ENCODE peak calls at places on chromosomes 12 and 14, in nine cellular contexts. E, D, T, X, H, L, C, S and J are unnamed samples.

GRCh38 chr12:26138860-26139259 is 14.0 kb upstream of the BHLHE41 start:
- DNase-seq in E (no peak), C (no peak), D (no peak), T (no peak), H (no peak), L (no peak), S (no peak), X (no peak), J (no peak)

GRCh38 chr12:84924956-84925355 is 12.4 kb upstream of the SLC6A15 start:
- DNase-seq in X (no peak), T (no peak), H (no peak), E (no peak), D (no peak), C (no peak), L (no peak), S (no peak), J (no peak)

GRCh38 chr14:61226015-61226654 is 55.0 kb downstream of the TMEM30B start:
- DNase-seq in X (no peak), H (no peak), D (no peak), E (no peak), C (no peak), S (no peak), T (no peak), L (no peak), J (no peak)

GRCh38 chr14:55523321-55523720 is 56.7 kb upstream of the KTN1 start:
- DNase-seq in C (no peak), T (no peak), L (no peak), E (no peak), H (no peak), S (no peak), D (no peak), X (no peak), J (no peak)

GRCh38 chr12:89355243-89356068 is 3.2 kb upstream of the DUSP6 start:
- DNase-seq in H (no peak), T (no peak), L (no peak), S (no peak), D (no peak), X (no peak), C (no peak), E (no peak), J (no peak)

GRCh38 chr12:51752490-51752889 is 96.0 kb downstream of the FIGNL2 start:
- DNase-seq in H (peak; percentile 18), C (peak; percentile 60), S (no peak), D (no peak), X (no peak), T (no peak), E (no peak), L (no peak), J (no peak)

GRCh38 chr12:119693006-119693405 is 25.1 kb downstream of the PRKAB1 start:
- DNase-seq in H (no peak), D (no peak), C (peak; percentile 52), L (no peak), X (no peak), E (no peak), T (no peak), S (no peak), J (no peak)

GRCh38 chr12:12883369-12884001 is 7.9 kb upstream of the GPRC5A start:
- DNase-seq in D (no peak), C (no peak), E (no peak), L (no peak), H (no peak), S (no peak), X (no peak), T (no peak), J (no peak)

GRCh38 chr12:52206309-52207040 is 14.7 kb upstream of the KRT80 start:
- DNase-seq in T (no peak), E (no peak), D (no peak), C (no peak), X (no peak), H (no peak), L (no peak), S (no peak), J (no peak)

GRCh38 chr12:47079894-47080724 is at the start of gene AMIGO2:
- DNase-seq in E (peak; percentile 30), C (no peak), X (no peak), D (peak; percentile 44), S (peak; percentile 62), H (no peak), T (peak; percentile 41), L (peak; percentile 40), J (peak; percentile 46)

GRCh38 chr14:72706485-72706884 is 187.4 kb downstream of the DPF3 start:
- DNase-seq in C (no peak), D (no peak), S (no peak), T (no peak), L (no peak), E (no peak), X (no peak), H (no peak), J (no peak)

GRCh38 chr12:41402804-41403203 is 214.7 kb downstream of the PDZRN4 start:
- DNase-seq in E (no peak), S (no peak), T (no peak), L (no peak), C (no peak), X (no peak), D (no peak), H (no peak), J (no peak)

DNA sequence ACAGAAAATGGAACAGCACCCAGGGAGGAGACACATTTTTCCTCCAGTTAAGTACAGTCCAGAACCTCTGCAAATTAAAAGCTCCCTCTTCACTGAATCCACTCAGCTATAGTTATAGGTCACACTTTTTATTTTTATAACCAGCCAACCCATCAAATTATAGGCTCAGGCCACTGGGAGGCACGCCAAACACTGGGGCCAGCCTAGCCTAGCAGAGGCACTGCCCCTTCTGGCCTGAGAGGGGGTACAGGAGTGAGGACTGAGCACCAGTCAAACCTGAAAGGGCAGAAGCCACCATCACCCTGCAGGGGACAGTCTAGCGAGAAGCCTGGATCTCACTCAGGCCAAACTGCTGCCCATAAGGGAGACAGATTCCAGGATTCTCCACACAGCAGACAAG is 19.3 kb downstream of the FMNL3 start:
- DNase-seq in T (no peak), X (no peak), D (no peak), E (no peak), H (no peak), L (no peak), C (no peak), S (no peak), J (no peak)
- TF ChIP-seq CTCF in T (no peak), X (no peak), D (no peak), E (no peak), H (no peak), L (no peak), C (no peak), S (no peak), J (no peak)

GRCh38 chr12:53355121-53355520 is 19.0 kb upstream of the SP7 start:
- DNase-seq in C (no peak), E (no peak), L (no peak), D (no peak), H (no peak), T (no peak), S (no peak), X (no peak), J (no peak)

GRCh38 chr12:53347905-53348304 is 11.8 kb upstream of the SP7 start:
- DNase-seq in C (no peak), S (no peak), E (no peak), D (no peak), T (no peak), H (no peak), L (no peak), X (no peak), J (no peak)

GRCh38 chr12:53352331-53353258 is 16.4 kb upstream of the SP7 start:
- DNase-seq in C (peak; percentile 68), T (peak; percentile 79), E (peak; percentile 41), H (peak; percentile 81), L (peak; percentile 82), X (peak; percentile 86), S (peak; percentile 80), D (peak; percentile 78), J (peak; percentile 76)
- TF ChIP-seq CTCF in C (peak; percentile 88), T (peak; percentile 81), E (peak; percentile 82), H (peak; percentile 80), L (peak; percentile 75), X (peak; percentile 96), S (peak; percentile 85), D (peak; percentile 93), J (peak; percentile 87)

DNA sequence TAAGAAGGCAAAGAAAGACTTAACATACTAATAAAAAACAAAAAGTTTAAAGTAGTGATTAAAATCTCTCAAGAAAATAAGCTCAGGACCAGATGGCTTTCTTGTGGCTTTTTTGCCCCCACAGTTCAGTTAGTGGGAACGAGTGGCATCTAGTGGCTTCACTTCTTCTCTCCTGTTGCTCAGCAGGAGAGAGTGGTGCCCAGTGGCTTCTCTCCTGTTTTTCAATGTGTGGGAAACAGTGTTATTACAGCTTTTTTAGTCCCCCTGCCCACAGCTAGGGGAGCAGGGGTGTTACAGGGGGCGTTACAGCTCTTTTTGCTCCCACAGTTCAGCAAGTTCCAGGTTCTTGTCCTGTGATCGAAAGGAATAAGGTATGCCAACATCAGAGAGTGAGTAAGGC is 135.2 kb downstream of the RERGL start:
- DNase-seq in S (no peak), H (peak; percentile 16), T (no peak), D (no peak), E (no peak), X (no peak), L (no peak), C (no peak), J (no peak)
- TF ChIP-seq CTCF in S (no peak), H (no peak), T (no peak), D (no peak), E (no peak), X (no peak), L (no peak), C (no peak), J (no peak)

GRCh38 chr14:35335388-35336092 is 43.4 kb downstream of the PSMA6 start:
- DNase-seq in H (no peak), X (no peak), D (no peak), S (no peak), C (no peak), T (no peak), L (no peak), E (no peak), J (no peak)

GRCh38 chr14:35338731-35339405 is 46.7 kb downstream of the PSMA6 start:
- DNase-seq in T (no peak), E (no peak), H (no peak), C (no peak), X (no peak), S (no peak), D (no peak), L (no peak), J (no peak)

GRCh38 chr14:35336171-35337073 is 44.2 kb downstream of the PSMA6 start:
- DNase-seq in S (peak; percentile 45), D (peak; percentile 52), L (no peak), H (no peak), E (no peak), C (peak; percentile 59), X (no peak), T (no peak), J (no peak)

GRCh38 chr14:35337557-35338255 is 45.5 kb downstream of the PSMA6 start:
- DNase-seq in E (no peak), S (no peak), L (no peak), D (no peak), X (no peak), C (no peak), H (no peak), T (no peak), J (no peak)

DNA sequence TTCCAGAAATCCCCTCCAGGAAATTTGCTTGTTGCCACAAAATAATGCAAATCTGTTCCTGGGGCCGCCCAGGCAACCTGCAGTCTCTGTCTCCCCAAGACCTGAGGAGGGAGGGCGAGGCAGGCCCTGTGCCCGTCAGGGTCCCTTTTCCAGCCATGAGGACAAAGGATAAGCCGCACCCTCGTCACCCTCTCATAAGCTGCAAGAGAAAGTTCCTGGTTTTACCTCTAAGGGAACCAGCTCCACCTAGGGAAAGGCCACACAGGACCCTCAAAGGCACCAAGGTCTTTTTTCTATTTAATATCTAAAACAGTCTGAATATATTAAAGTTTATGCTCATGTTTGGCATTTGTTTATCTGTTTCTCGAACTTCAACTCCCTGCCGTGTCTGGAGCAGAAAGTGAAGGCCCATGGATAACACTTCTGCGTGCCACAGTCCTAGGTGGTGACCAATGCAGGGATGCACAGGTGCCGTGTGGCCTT is 44.9 kb downstream of the PSMA6 start:
- DNase-seq in S (no peak), T (no peak), L (no peak), H (no peak), X (no peak), C (no peak), D (no peak), E (no peak), J (no peak)
- TF ChIP-seq CTCF in S (no peak), T (no peak), L (no peak), H (no peak), X (no peak), C (no peak), D (no peak), E (no peak), J (no peak)